ENCODE peak calls at places on chromosomes 5 and 9, in four cellular contexts. N is psoas muscle, I is SJSA1, G is A673. J is an unnamed sample. For H3K9me3, the result is how much of the 10 kb centered on the place peaks cover.

GRCh38 chr5:132488590-132488989 is 2.0 kb downstream of the IRF1 start:
- DNase-seq in N (no peak), G (no peak), I (no peak), J (no peak)

GRCh38 chr9:126494264-126494663 is 119.5 kb upstream of the LMX1B start:
- DNase-seq in G (no peak), N (peak), I (no peak), J (no peak)

GRCh38 chr9:87950296-87950695 is 24.0 kb downstream of the CDK20 start:
- DNase-seq in G (no peak), N (no peak), I (no peak), J (no peak)

GRCh38 chr5:68542207-68542606 is 326.7 kb downstream of the PIK3R1 start:
- DNase-seq in G (peak), N (no peak), I (no peak), J (peak)

GRCh38 chr5:58453326-58453725 is 6.6 kb downstream of the PLK2 start:
- DNase-seq in N (no peak), G (no peak), I (no peak), J (no peak)

GRCh38 chr5:37272564-37272963 is 23.4 kb upstream of the CPLANE1 start:
- DNase-seq in G (no peak), I (peak), N (no peak), J (no peak)

GRCh38 chr9:77735515-77735914 is 87.4 kb upstream of the GNA14 start:
- DNase-seq in G (no peak), I (no peak), N (no peak), J (no peak)

GRCh38 chr9:91847576-91847975 is 102.5 kb downstream of the ROR2 start:
- DNase-seq in N (no peak), I (no peak), G (peak), J (no peak)

GRCh38 chr9:36316629-36317317 is 58.5 kb upstream of the GNE start:
- DNase-seq in I (no peak), N (no peak), G (no peak), J (peak)

GRCh38 chr5:176732306-176732705 is 78.1 kb upstream of the UNC5A start:
- DNase-seq in N (no peak), G (no peak), I (no peak), J (no peak)

GRCh38 chr9:93968451-93969327 is 13.5 kb upstream of the BARX1 start:
- DNase-seq in G (no peak), I (no peak), N (no peak), J (peak)

GRCh38 chr5:19795218-19795617 is 192.8 kb downstream of the CDH18 start:
- DNase-seq in G (peak), N (no peak), I (no peak), J (peak)

GRCh38 chr5:141384471-141385267 is 2.1 kb downstream of the PCDHGA7 start:
- DNase-seq in N (no peak), I (no peak), G (no peak), J (no peak)

GRCh38 chr5:141388661-141389060 is 1.2 kb downstream of the PCDHGB4 start:
- DNase-seq in I (no peak), N (no peak), G (no peak), J (no peak)

GRCh38 chr5:141382469-141383294 is at the start of gene PCDHGA7:
- DNase-seq in G (peak), I (no peak), N (no peak), J (no peak)

GRCh38 chr5:141383345-141383744 is 803 bp downstream of the PCDHGA7 start:
- DNase-seq in I (no peak), G (no peak), N (no peak), J (no peak)
- H3K4me3 ChIP-seq in I (no peak), G (peak), N (peak), J (no peak)

GRCh38 chr9:40927260-40927631 is 201.2 kb downstream of the FOXD4L6 start:
- DNase-seq in N (no peak), G (no peak), I (no peak), J (no peak)
- H3K9me3 ChIP-seq in N (half or more), G (under half), I (under half), J (under half)

GRCh38 chr5:88872971-88873370 is 10.0 kb downstream of the MEF2C start:
- DNase-seq in N (no peak), G (no peak), I (no peak), J (no peak)

GRCh38 chr5:88873447-88873846 is 9.5 kb downstream of the MEF2C start:
- DNase-seq in I (no peak), N (no peak), G (no peak), J (no peak)

GRCh38 chr5:88877826-88878225 is 5.2 kb downstream of the MEF2C start:
- DNase-seq in N (no peak), I (no peak), G (no peak), J (no peak)

GRCh38 chr5:88876714-88877113 is 6.3 kb downstream of the MEF2C start:
- DNase-seq in G (no peak), N (no peak), I (no peak), J (no peak)

DNA sequence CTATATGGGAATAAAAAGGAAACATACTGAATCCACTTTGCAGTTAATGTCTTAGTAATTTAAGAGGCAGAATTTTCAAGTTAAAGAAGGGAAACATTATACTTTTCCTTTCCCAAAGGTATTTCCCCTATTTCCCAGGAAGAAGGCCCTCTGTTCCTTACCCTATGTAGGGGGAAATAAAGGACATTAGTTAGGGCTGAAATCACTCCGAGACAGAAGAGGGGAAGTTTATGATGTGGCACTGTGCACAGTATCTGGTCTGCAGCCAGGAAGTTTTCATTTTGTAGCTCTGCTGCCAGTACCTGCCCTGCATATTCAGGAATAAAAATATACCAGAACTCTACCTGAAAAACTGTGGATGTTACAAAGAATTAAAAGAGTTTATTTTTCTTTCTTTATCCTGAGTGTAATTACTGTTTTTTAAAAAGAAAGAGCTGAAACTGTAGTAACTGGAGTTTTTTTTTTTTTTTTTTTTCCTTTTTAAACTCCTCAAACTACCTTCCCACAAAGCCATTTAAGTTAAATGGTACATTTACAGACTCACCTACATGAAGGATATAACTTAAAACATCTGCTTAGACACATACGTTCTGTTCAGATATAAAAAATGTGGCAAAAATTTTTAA is 7.3 kb downstream of the MEF2C start:
- DNase-seq in G (no peak), N (no peak), I (no peak), J (no peak)
- H3K4me3 ChIP-seq in G (no peak), N (peak), I (no peak), J (no peak)

GRCh38 chr5:179079165-179079987 is 19.2 kb downstream of the ZNF354C start:
- DNase-seq in G (no peak), I (no peak), N (no peak), J (peak)
- H3K9me3 ChIP-seq in G (half or more), I (under half), N (half or more), J (under half)

GRCh38 chr5:80140496-80140895 is 105.3 kb downstream of the THBS4 start:
- DNase-seq in G (no peak), N (no peak), I (no peak), J (no peak)

GRCh38 chr5:80141681-80142080 is 106.5 kb downstream of the THBS4 start:
- DNase-seq in G (no peak), I (no peak), N (no peak), J (no peak)

GRCh38 chr5:80139573-80139972 is 104.4 kb downstream of the THBS4 start:
- DNase-seq in I (no peak), G (no peak), N (no peak), J (no peak)

GRCh38 chr5:80142996-80143395 is 107.8 kb downstream of the THBS4 start:
- DNase-seq in G (no peak), N (no peak), I (no peak), J (no peak)

DNA sequence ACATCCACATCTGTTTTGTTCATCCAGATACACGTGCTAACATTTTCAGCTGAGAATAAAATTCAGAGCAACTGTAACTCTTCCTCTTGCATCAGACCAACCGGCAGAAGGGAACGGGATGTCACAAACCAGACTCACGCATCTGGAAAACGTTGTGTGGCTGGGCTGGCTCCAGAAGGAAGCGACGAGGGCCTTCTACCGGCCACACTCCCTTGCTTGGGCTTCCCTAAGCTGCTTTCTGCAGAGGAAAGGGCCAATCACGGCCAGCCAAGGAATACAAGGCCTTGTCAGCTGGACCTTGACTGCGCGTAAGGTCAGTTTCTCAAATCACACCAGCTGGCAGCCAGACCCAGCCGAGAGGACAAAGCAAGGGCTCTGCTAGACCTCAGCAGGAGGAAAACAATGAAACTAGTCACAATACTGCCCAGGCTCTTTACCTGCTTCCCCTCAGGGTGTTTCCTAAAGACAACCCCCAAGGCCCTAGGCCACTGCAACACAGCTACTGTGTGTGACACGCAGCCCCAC is 106.1 kb downstream of the THBS4 start:
- DNase-seq in I (no peak), G (no peak), N (peak), J (peak)
- H3K4me3 ChIP-seq in I (no peak), G (no peak), N (no peak), J (no peak)

GRCh38 chr9:128438343-128439109 is 17.3 kb upstream of the ODF2 start:
- DNase-seq in N (peak), I (peak), G (peak), J (peak)

GRCh38 chr9:128439273-128439672 is 16.5 kb upstream of the ODF2 start:
- DNase-seq in G (no peak), N (no peak), I (no peak), J (no peak)

GRCh38 chr9:128442150-128442549 is 13.7 kb upstream of the ODF2 start:
- DNase-seq in G (no peak), N (no peak), I (no peak), J (no peak)
- H3K9me3 ChIP-seq in G (under half), N (under half), I (under half), J (under half)

GRCh38 chr9:131667576-131667975 is 72.3 kb downstream of the RAPGEF1 start:
- DNase-seq in N (no peak), G (no peak), I (no peak), J (no peak)
- H3K4me3 ChIP-seq in N (no peak), G (no peak), I (no peak), J (no peak)

J was measured in SJCRH30.